ENCODE peak calls at places on chromosomes 4 and X, in nine cellular contexts. J is NCI-H69; R is NCI-H1417; O is stimulated activated CD4-positive, alpha-beta T cell treated with anti-CD3 and anti-CD28 coated beads, Interleukin-2, amount 100 ng/mL, for 48 hours; U is T-helper 2 cell; Z is H4; V is posterior cingulate gyrus; Y is HEK293T; I is H7. G is an unnamed sample.

GRCh38 chrX:103722505-103722904 is 11.8 kb downstream of the TMEM31 start:
- DNase-seq in Z (no peak), R (no peak), I (no peak), Y (no peak), V (no peak), O (no peak), J (no peak), U (no peak), G (no peak)

GRCh38 chr4:80307774-80308465 is 27.6 kb upstream of the CFAP299 start:
- DNase-seq in Z (peak), O (no peak), R (no peak), J (peak), U (no peak), V (no peak), I (no peak), Y (peak), G (no peak)

GRCh38 chr4:25092139-25092538 is 61.4 kb upstream of the LGI2 start:
- DNase-seq in I (no peak), R (peak), U (no peak), O (no peak), Z (no peak), V (no peak), J (no peak), Y (no peak), G (no peak)

GRCh38 chr4:138090145-138090917 is 151.8 kb downstream of the SLC7A11 start:
- DNase-seq in U (no peak), O (peak), J (peak), V (peak), I (peak), R (peak), Z (peak), Y (peak), G (peak)

GRCh38 chrX:123424546-123424945 is 240.5 kb downstream of the GRIA3 start:
- DNase-seq in Y (no peak), I (no peak), O (no peak), R (no peak), U (no peak), Z (peak), V (no peak), J (peak), G (no peak)

GRCh38 chr4:81523672-81524436 is 52.1 kb upstream of the RASGEF1B start:
- DNase-seq in J (peak), Y (no peak), Z (no peak), U (no peak), I (no peak), O (no peak), R (no peak), V (no peak), G (no peak)

GRCh38 chrX:18931972-18932371 is 51.9 kb downstream of the PHKA2 start:
- DNase-seq in V (no peak), U (no peak), J (peak), Y (peak), Z (no peak), O (no peak), R (peak), I (peak), G (no peak)

GRCh38 chr4:23775694-23776093 is 114.2 kb downstream of the PPARGC1A start:
- DNase-seq in U (no peak), V (no peak), Y (no peak), R (peak), O (no peak), J (peak), Z (no peak), I (no peak), G (peak)

GRCh38 chr4:118036336-118036735 is 2.0 kb downstream of the NDST3 start:
- DNase-seq in Y (no peak), V (no peak), Z (no peak), O (no peak), U (no peak), R (no peak), J (peak), I (no peak), G (no peak)

GRCh38 chr4:7873881-7874280 is 65.8 kb downstream of the AFAP1 start:
- DNase-seq in R (no peak), I (no peak), V (no peak), U (no peak), Z (no peak), O (no peak), Y (no peak), J (no peak), G (no peak)

GRCh38 chr4:25484243-25484721 is 107.2 kb downstream of the ANAPC4 start:
- DNase-seq in O (no peak), J (peak), V (no peak), Y (no peak), R (peak), Z (peak), I (no peak), U (no peak), G (no peak)

GRCh38 chr4:186932196-186932595 is 208.5 kb upstream of the FAT1 start:
- DNase-seq in Y (no peak), Z (no peak), J (peak), O (no peak), U (no peak), V (no peak), R (peak), I (no peak), G (no peak)

GRCh38 chrX:53319614-53320542 is 38.5 kb upstream of the IQSEC2 start:
- DNase-seq in Y (no peak), V (no peak), U (no peak), R (no peak), Z (no peak), J (peak), I (peak), O (no peak), G (no peak)

GRCh38 chr4:8150152-8151090 is 8.2 kb downstream of the ABLIM2 start:
- DNase-seq in R (no peak), J (no peak), Z (no peak), O (no peak), V (peak), I (peak), Y (no peak), U (no peak), G (no peak)

GRCh38 chrX:118729043-118729652 is 1.7 kb downstream of the IL13RA1 start:
- DNase-seq in I (no peak), U (no peak), Z (no peak), O (no peak), R (no peak), J (peak), Y (no peak), V (no peak), G (no peak)

GRCh38 chrX:20319054-20319453 is 52.3 kb upstream of the RPS6KA3 start:
- DNase-seq in U (no peak), V (no peak), I (no peak), Z (no peak), R (no peak), Y (no peak), O (no peak), J (no peak), G (no peak)

GRCh38 chrX:151796576-151796975 is 62.0 kb downstream of the CNGA2 start:
- DNase-seq in J (no peak), Y (no peak), Z (no peak), R (no peak), U (no peak), V (no peak), O (no peak), I (no peak), G (no peak)

GRCh38 chr4:121011780-121012340 is 60.5 kb downstream of the NDNF start:
- DNase-seq in Y (no peak), V (no peak), I (peak), R (no peak), J (no peak), U (no peak), O (no peak), Z (no peak), G (no peak)

GRCh38 chrX:108292053-108292452 is 146.2 kb downstream of the COL4A6 start:
- DNase-seq in V (no peak), O (no peak), Y (no peak), U (no peak), R (no peak), Z (no peak), J (no peak), I (peak), G (no peak)

GRCh38 chr4:108270466-108271450 is 102.0 kb upstream of the LEF1 start:
- DNase-seq in I (no peak), J (peak), U (no peak), Z (peak), O (no peak), Y (no peak), V (no peak), R (no peak), G (no peak)

GRCh38 chrX:56462389-56462788 is 101.0 kb upstream of the UBQLN2 start:
- DNase-seq in R (no peak), J (no peak), Z (no peak), Y (no peak), O (no peak), V (no peak), I (no peak), U (no peak), G (no peak)

GRCh38 chr4:183906486-183906735 is 1.3 kb downstream of the STOX2 start:
- DNase-seq in U (no peak), V (no peak), Z (no peak), J (no peak), Y (no peak), R (no peak), I (no peak), O (no peak), G (no peak)

GRCh38 chr4:880684-881405 is 51.3 kb downstream of the GAK start:
- DNase-seq in V (no peak), J (no peak), I (no peak), Z (no peak), O (no peak), Y (no peak), U (no peak), R (no peak), G (no peak)

GRCh38 chr4:15428611-15429010 is 778 bp downstream of the C1QTNF7 start:
- DNase-seq in O (no peak), I (no peak), R (no peak), J (no peak), Z (no peak), U (no peak), V (no peak), Y (no peak), G (no peak)

GRCh38 chr4:108714880-108715279 is 48.0 kb downstream of the ETNPPL start:
- DNase-seq in Z (no peak), V (no peak), R (no peak), Y (no peak), I (no peak), J (no peak), O (no peak), U (no peak), G (no peak)